ENCODE peak calls at places on chromosomes 6 and 20, in nine cellular contexts. One of them, this sample, is unnamed.
A peak's percentile ranks its signal among the peaks of the same experiment; 100 is the strongest.

GRCh38 chr6:33779305-33779704 is 9.6 kb downstream of the LEMD2 start:
- DNase-seq in CD8-positive, alpha-beta memory T cell: no peak
- DNase-seq in lower leg skin: no peak
- DNase-seq in spleen: no peak
- DNase-seq in epithelial cell of proximal tubule: no peak
- DNase-seq in GM23248: no peak
- DNase-seq in psoas muscle: no peak
- DNase-seq in mucosa of descending colon: no peak
- DNase-seq in foreskin fibroblast: no peak
- DNase-seq in this sample: no peak

GRCh38 chr20:10504893-10505292 is 69.8 kb downstream of the SLX4IP start:
- DNase-seq in CD8-positive, alpha-beta memory T cell: no peak
- DNase-seq in lower leg skin: no peak
- DNase-seq in spleen: no peak
- DNase-seq in epithelial cell of proximal tubule: peak; percentile 40
- DNase-seq in GM23248: no peak
- DNase-seq in psoas muscle: no peak
- DNase-seq in mucosa of descending colon: no peak
- DNase-seq in foreskin fibroblast: peak; percentile 58
- DNase-seq in this sample: peak; percentile 69

GRCh38 chr6:77183447-77183846 is 279.8 kb downstream of the HTR1B start:
- DNase-seq in CD8-positive, alpha-beta memory T cell: no peak
- DNase-seq in lower leg skin: no peak
- DNase-seq in spleen: no peak
- DNase-seq in epithelial cell of proximal tubule: no peak
- DNase-seq in GM23248: no peak
- DNase-seq in psoas muscle: no peak
- DNase-seq in mucosa of descending colon: no peak
- DNase-seq in foreskin fibroblast: no peak
- DNase-seq in this sample: no peak

GRCh38 chr6:130460934-130461333 is 95.1 kb downstream of the TMEM200A start:
- DNase-seq in CD8-positive, alpha-beta memory T cell: no peak
- DNase-seq in lower leg skin: no peak
- DNase-seq in spleen: no peak
- DNase-seq in epithelial cell of proximal tubule: no peak
- DNase-seq in GM23248: no peak
- DNase-seq in psoas muscle: no peak
- DNase-seq in mucosa of descending colon: no peak
- DNase-seq in foreskin fibroblast: no peak
- DNase-seq in this sample: no peak

GRCh38 chr6:138596126-138596525 is 96.8 kb upstream of the NHSL1 start:
- DNase-seq in CD8-positive, alpha-beta memory T cell: no peak
- DNase-seq in lower leg skin: no peak
- DNase-seq in spleen: no peak
- DNase-seq in epithelial cell of proximal tubule: no peak
- DNase-seq in GM23248: no peak
- DNase-seq in psoas muscle: no peak
- DNase-seq in mucosa of descending colon: no peak
- DNase-seq in foreskin fibroblast: no peak
- DNase-seq in this sample: no peak

GRCh38 chr6:90811596-90812226 is 224.8 kb upstream of the MAP3K7 start:
- DNase-seq in CD8-positive, alpha-beta memory T cell: no peak
- DNase-seq in lower leg skin: no peak
- DNase-seq in spleen: no peak
- DNase-seq in epithelial cell of proximal tubule: no peak
- DNase-seq in GM23248: no peak
- DNase-seq in psoas muscle: no peak
- DNase-seq in mucosa of descending colon: no peak
- DNase-seq in foreskin fibroblast: no peak
- DNase-seq in this sample: no peak

GRCh38 chr6:25576920-25577319 is 75.1 kb upstream of the SCGN start:
- DNase-seq in CD8-positive, alpha-beta memory T cell: no peak
- DNase-seq in lower leg skin: no peak
- DNase-seq in spleen: no peak
- DNase-seq in epithelial cell of proximal tubule: no peak
- DNase-seq in GM23248: peak; percentile 6
- DNase-seq in psoas muscle: no peak
- DNase-seq in mucosa of descending colon: no peak
- DNase-seq in foreskin fibroblast: no peak
- DNase-seq in this sample: no peak

GRCh38 chr6:98498891-98499290 is 335.5 kb upstream of the POU3F2 start:
- DNase-seq in CD8-positive, alpha-beta memory T cell: no peak
- DNase-seq in lower leg skin: no peak
- DNase-seq in spleen: no peak
- DNase-seq in epithelial cell of proximal tubule: no peak
- DNase-seq in GM23248: no peak
- DNase-seq in psoas muscle: no peak
- DNase-seq in mucosa of descending colon: no peak
- DNase-seq in foreskin fibroblast: no peak
- DNase-seq in this sample: no peak

GRCh38 chr20:48738399-48739304 is 89.1 kb downstream of the PREX1 start:
- DNase-seq in CD8-positive, alpha-beta memory T cell: peak; percentile 73
- DNase-seq in lower leg skin: no peak
- DNase-seq in spleen: no peak
- DNase-seq in epithelial cell of proximal tubule: no peak
- DNase-seq in GM23248: no peak
- DNase-seq in psoas muscle: no peak
- DNase-seq in mucosa of descending colon: peak; percentile 35
- DNase-seq in foreskin fibroblast: peak; percentile 32
- DNase-seq in this sample: no peak

GRCh38 chr6:111256646-111257045 is 169.3 kb downstream of the SLC16A10 start:
- DNase-seq in CD8-positive, alpha-beta memory T cell: no peak
- DNase-seq in lower leg skin: no peak
- DNase-seq in spleen: no peak
- DNase-seq in epithelial cell of proximal tubule: no peak
- DNase-seq in GM23248: no peak
- DNase-seq in psoas muscle: no peak
- DNase-seq in mucosa of descending colon: no peak
- DNase-seq in foreskin fibroblast: peak; percentile 11
- DNase-seq in this sample: no peak

GRCh38 chr6:20998748-20999448 is 464.6 kb downstream of the CDKAL1 start:
- DNase-seq in CD8-positive, alpha-beta memory T cell: no peak
- DNase-seq in lower leg skin: no peak
- DNase-seq in spleen: no peak
- DNase-seq in epithelial cell of proximal tubule: no peak
- DNase-seq in GM23248: no peak
- DNase-seq in psoas muscle: no peak
- DNase-seq in mucosa of descending colon: no peak
- DNase-seq in foreskin fibroblast: no peak
- DNase-seq in this sample: no peak

GRCh38 chr20:4280731-4281130 is 265.4 kb upstream of the RNF24 start:
- DNase-seq in CD8-positive, alpha-beta memory T cell: no peak
- DNase-seq in lower leg skin: no peak
- DNase-seq in spleen: no peak
- DNase-seq in epithelial cell of proximal tubule: no peak
- DNase-seq in GM23248: no peak
- DNase-seq in psoas muscle: no peak
- DNase-seq in mucosa of descending colon: no peak
- DNase-seq in foreskin fibroblast: no peak
- DNase-seq in this sample: no peak

GRCh38 chr6:161694995-161695394 is 421.1 kb upstream of the AGPAT4 start:
- DNase-seq in CD8-positive, alpha-beta memory T cell: no peak
- DNase-seq in lower leg skin: no peak
- DNase-seq in spleen: no peak
- DNase-seq in epithelial cell of proximal tubule: no peak
- DNase-seq in GM23248: peak; percentile 62
- DNase-seq in psoas muscle: no peak
- DNase-seq in mucosa of descending colon: peak; percentile 7
- DNase-seq in foreskin fibroblast: peak; percentile 49
- DNase-seq in this sample: no peak

GRCh38 chr6:146543940-146544661 is 468 bp downstream of the RAB32 start:
- DNase-seq in CD8-positive, alpha-beta memory T cell: no peak
- DNase-seq in lower leg skin: peak; percentile 89
- DNase-seq in spleen: no peak
- DNase-seq in epithelial cell of proximal tubule: no peak
- DNase-seq in GM23248: peak; percentile 72
- DNase-seq in psoas muscle: peak; percentile 60
- DNase-seq in mucosa of descending colon: peak; percentile 71
- DNase-seq in foreskin fibroblast: peak; percentile 71
- DNase-seq in this sample: no peak

GRCh38 chr6:139161169-139161568 is 26.3 kb downstream of the HECA start:
- DNase-seq in CD8-positive, alpha-beta memory T cell: peak; percentile 86
- DNase-seq in lower leg skin: no peak
- DNase-seq in spleen: no peak
- DNase-seq in epithelial cell of proximal tubule: no peak
- DNase-seq in GM23248: peak; percentile 62
- DNase-seq in psoas muscle: no peak
- DNase-seq in mucosa of descending colon: peak; percentile 49
- DNase-seq in foreskin fibroblast: peak; percentile 59
- DNase-seq in this sample: no peak

GRCh38 chr6:107540465-107540857 is 50.5 kb downstream of the SOBP start:
- DNase-seq in CD8-positive, alpha-beta memory T cell: no peak
- DNase-seq in lower leg skin: no peak
- DNase-seq in spleen: no peak
- DNase-seq in epithelial cell of proximal tubule: no peak
- DNase-seq in GM23248: no peak
- DNase-seq in psoas muscle: no peak
- DNase-seq in mucosa of descending colon: no peak
- DNase-seq in foreskin fibroblast: no peak
- DNase-seq in this sample: no peak

DNA sequence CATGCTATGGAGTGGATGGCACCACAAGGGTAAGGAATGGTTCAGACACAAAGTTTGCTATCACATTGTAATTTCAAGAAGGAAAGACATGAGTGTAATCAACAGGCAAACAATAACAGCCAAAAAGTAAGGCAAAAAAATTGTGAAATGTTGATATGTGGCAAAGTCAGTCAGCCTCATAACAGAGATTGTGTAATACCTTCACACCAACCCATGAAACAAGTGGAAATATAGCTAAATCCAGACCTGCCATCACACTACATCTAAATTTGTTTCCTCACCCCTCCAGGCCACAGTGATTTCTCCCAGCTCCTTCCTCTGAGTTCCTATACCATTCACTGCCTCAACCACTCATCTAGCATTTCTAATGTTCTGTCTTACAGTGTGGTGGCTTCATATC is 37.3 kb downstream of the SIM1 start:
- DNase-seq in CD8-positive, alpha-beta memory T cell: no peak
- DNase-seq in lower leg skin: no peak
- DNase-seq in spleen: no peak
- DNase-seq in epithelial cell of proximal tubule: no peak
- DNase-seq in GM23248: no peak
- DNase-seq in psoas muscle: no peak
- DNase-seq in mucosa of descending colon: no peak
- DNase-seq in foreskin fibroblast: peak; percentile 17
- DNase-seq in this sample: no peak
- H3K4me3 ChIP-seq in CD8-positive, alpha-beta memory T cell: no peak overlapping the region
- H3K4me3 ChIP-seq in lower leg skin: no peak overlapping the region
- H3K4me3 ChIP-seq in spleen: no peak overlapping the region
- H3K4me3 ChIP-seq in epithelial cell of proximal tubule: no peak overlapping the region
- H3K4me3 ChIP-seq in GM23248: no peak overlapping the region
- H3K4me3 ChIP-seq in psoas muscle: no peak overlapping the region
- H3K4me3 ChIP-seq in mucosa of descending colon: no peak overlapping the region
- H3K4me3 ChIP-seq in foreskin fibroblast: no peak overlapping the region
- H3K4me3 ChIP-seq in this sample: no peak overlapping the region

GRCh38 chr6:85382541-85382940 is 67.3 kb upstream of the NT5E start:
- DNase-seq in CD8-positive, alpha-beta memory T cell: no peak
- DNase-seq in lower leg skin: no peak
- DNase-seq in spleen: no peak
- DNase-seq in epithelial cell of proximal tubule: no peak
- DNase-seq in GM23248: no peak
- DNase-seq in psoas muscle: no peak
- DNase-seq in mucosa of descending colon: no peak
- DNase-seq in foreskin fibroblast: no peak
- DNase-seq in this sample: no peak
- H3K4me3 ChIP-seq in CD8-positive, alpha-beta memory T cell: no peak overlapping the region
- H3K4me3 ChIP-seq in lower leg skin: no peak overlapping the region
- H3K4me3 ChIP-seq in spleen: no peak overlapping the region
- H3K4me3 ChIP-seq in epithelial cell of proximal tubule: no peak overlapping the region
- H3K4me3 ChIP-seq in GM23248: no peak overlapping the region
- H3K4me3 ChIP-seq in psoas muscle: no peak overlapping the region
- H3K4me3 ChIP-seq in mucosa of descending colon: no peak overlapping the region
- H3K4me3 ChIP-seq in foreskin fibroblast: no peak overlapping the region
- H3K4me3 ChIP-seq in this sample: no peak overlapping the region

DNA sequence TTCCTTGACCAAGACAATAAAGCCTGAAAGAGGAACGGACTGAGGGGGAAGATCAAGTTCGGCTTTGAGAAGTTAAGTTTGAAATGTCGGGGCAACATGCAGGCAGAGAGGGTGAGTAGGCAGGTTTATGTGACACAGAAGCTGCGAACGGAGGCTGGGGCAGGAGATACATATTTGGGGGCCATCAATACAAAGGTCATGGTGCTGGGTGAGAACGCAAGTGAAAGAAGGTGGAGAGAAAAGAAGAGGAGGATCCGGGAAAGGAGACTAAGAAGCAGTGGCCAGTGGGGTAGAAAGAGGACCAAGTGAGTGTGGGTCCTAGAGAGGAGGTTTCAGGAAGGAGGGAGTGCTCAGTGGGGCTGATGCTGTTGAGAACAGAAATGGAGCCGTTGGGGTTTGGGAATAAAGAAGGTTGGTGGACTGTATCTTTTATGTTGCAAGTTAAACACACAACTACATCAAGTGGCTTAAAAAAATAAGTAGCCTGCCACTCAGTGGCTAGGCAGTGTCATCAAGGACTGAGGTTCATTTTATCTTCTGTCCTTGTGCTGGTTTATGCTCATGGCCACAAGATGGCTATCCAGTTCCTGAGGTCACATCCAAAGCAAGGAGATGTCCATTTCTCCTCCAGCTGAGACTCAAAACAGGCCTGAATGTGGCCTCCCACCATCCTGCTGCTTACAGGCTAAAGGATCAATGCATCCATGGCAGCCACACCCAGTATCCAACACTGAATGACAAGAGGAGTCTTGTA is 1.7 kb upstream of the BLCAP start:
- DNase-seq in CD8-positive, alpha-beta memory T cell: no peak
- DNase-seq in lower leg skin: peak; percentile 73
- DNase-seq in spleen: peak; percentile 22
- DNase-seq in epithelial cell of proximal tubule: no peak
- DNase-seq in GM23248: no peak
- DNase-seq in psoas muscle: no peak
- DNase-seq in mucosa of descending colon: no peak
- DNase-seq in foreskin fibroblast: no peak
- DNase-seq in this sample: no peak
- H3K4me3 ChIP-seq in CD8-positive, alpha-beta memory T cell: no peak overlapping the region
- H3K4me3 ChIP-seq in lower leg skin: no peak overlapping the region
- H3K4me3 ChIP-seq in spleen: no peak overlapping the region
- H3K4me3 ChIP-seq in epithelial cell of proximal tubule: no peak overlapping the region
- H3K4me3 ChIP-seq in GM23248: no peak overlapping the region
- H3K4me3 ChIP-seq in psoas muscle: peak overlapping the region; percentile 100
- H3K4me3 ChIP-seq in mucosa of descending colon: no peak overlapping the region
- H3K4me3 ChIP-seq in foreskin fibroblast: no peak overlapping the region
- H3K4me3 ChIP-seq in this sample: no peak overlapping the region

GRCh38 chr6:30357678-30358339 is 12.9 kb downstream of the RPP21 start:
- DNase-seq in CD8-positive, alpha-beta memory T cell: peak; percentile 66
- DNase-seq in lower leg skin: no peak
- DNase-seq in spleen: no peak
- DNase-seq in epithelial cell of proximal tubule: no peak
- DNase-seq in GM23248: peak; percentile 82
- DNase-seq in psoas muscle: no peak
- DNase-seq in mucosa of descending colon: peak; percentile 54
- DNase-seq in foreskin fibroblast: peak; percentile 88
- DNase-seq in this sample: peak; percentile 40
- H3K4me3 ChIP-seq in CD8-positive, alpha-beta memory T cell: peak overlapping the region; percentile 66
- H3K4me3 ChIP-seq in lower leg skin: no peak overlapping the region
- H3K4me3 ChIP-seq in spleen: peak overlapping the region; percentile 12
- H3K4me3 ChIP-seq in epithelial cell of proximal tubule: peak overlapping the region; percentile 46
- H3K4me3 ChIP-seq in GM23248: peak overlapping the region; percentile 69
- H3K4me3 ChIP-seq in psoas muscle: peak overlapping the region; percentile 44
- H3K4me3 ChIP-seq in mucosa of descending colon: no peak overlapping the region
- H3K4me3 ChIP-seq in foreskin fibroblast: peak overlapping the region; percentile 42
- H3K4me3 ChIP-seq in this sample: peak overlapping the region; percentile 53

This sample was measured in skeletal muscle cell.